ENCODE peak calls at places on chromosomes 7 and 10, in four cellular contexts. W, R, A and G are unnamed samples.

GRCh38 chr7:149748223-149748874 is 25.0 kb downstream of the ZNF467 start:
- DNase-seq in W (no peak), R (peak), A (no peak), G (no peak)

GRCh38 chr10:77698267-77698932 is 60.8 kb upstream of the KCNMA1 start:
- DNase-seq in R (no peak), A (no peak), W (no peak), G (no peak)

GRCh38 chr7:95886501-95887090 is 114.2 kb downstream of the DYNC1I1 start:
- DNase-seq in A (no peak), R (peak), W (no peak), G (no peak)

GRCh38 chr7:98211221-98211675 is at the start of gene BHLHA15:
- DNase-seq in R (no peak), A (no peak), W (no peak), G (no peak)

GRCh38 chr7:82163586-82163985 is 280.0 kb downstream of the CACNA2D1 start:
- DNase-seq in W (no peak), A (no peak), R (no peak), G (no peak)

GRCh38 chr7:70678621-70679251 is 453.2 kb upstream of the GALNT17 start:
- DNase-seq in R (peak), A (no peak), W (no peak), G (peak)

GRCh38 chr7:3859436-3859835 is 558.4 kb downstream of the SDK1 start:
- DNase-seq in A (no peak), R (no peak), W (no peak), G (no peak)

GRCh38 chr7:133217805-133218204 is 35.1 kb upstream of the EXOC4 start:
- DNase-seq in W (no peak), R (no peak), A (no peak), G (no peak)

GRCh38 chr7:129438839-129439640 is 4.8 kb downstream of the STRIP2 start:
- DNase-seq in R (peak), W (no peak), A (no peak), G (peak)

GRCh38 chr10:99329238-99329890 is at the start of gene CNNM1:
- DNase-seq in R (no peak), A (peak), W (peak), G (no peak)

GRCh38 chr7:98296833-98297232 is 15.3 kb downstream of the BRI3 start:
- DNase-seq in R (no peak), A (no peak), W (peak), G (no peak)

GRCh38 chr10:46549171-46550075 is 7.0 kb downstream of the GPRIN2 start:
- DNase-seq in W (peak), R (no peak), A (no peak), G (no peak)

GRCh38 chr7:51152801-51153200 is 163.8 kb downstream of the COBL start:
- DNase-seq in A (no peak), W (no peak), R (no peak), G (no peak)

GRCh38 chr10:129049501-129049900 is 417.5 kb upstream of the MGMT start:
- DNase-seq in A (no peak), R (no peak), W (no peak), G (no peak)

GRCh38 chr7:43211276-43211675 is 98.8 kb downstream of the HECW1 start:
- DNase-seq in A (no peak), W (no peak), R (no peak), G (no peak)

GRCh38 chr7:231030-231857 is 38.9 kb downstream of the FAM20C start:
- DNase-seq in R (no peak), W (no peak), A (no peak), G (no peak)
- TF ChIP-seq CTCF in R (peak), W (no peak), A (no peak), G (peak)

GRCh38 chr10:133420579-133420978 is 3.8 kb downstream of the SPRN start:
- DNase-seq in A (no peak), R (no peak), W (no peak), G (no peak)

GRCh38 chr10:133420028-133420427 is 4.4 kb downstream of the SPRN start:
- DNase-seq in W (no peak), A (no peak), R (no peak), G (no peak)

GRCh38 chr10:133421336-133422222 is 2.8 kb downstream of the SPRN start:
- DNase-seq in W (no peak), R (no peak), A (no peak), G (no peak)

GRCh38 chr10:133422223-133422820 is 2.1 kb downstream of the SPRN start:
- DNase-seq in A (no peak), W (no peak), R (no peak), G (no peak)

GRCh38 chr10:133422821-133423771 is 1.3 kb downstream of the SPRN start:
- DNase-seq in W (no peak), R (no peak), A (no peak), G (no peak)
- H3K4me3 ChIP-seq in W (no peak), R (no peak), A (no peak), G (no peak)

GRCh38 chr7:47572101-47572460 is 9.8 kb downstream of the TNS3 start:
- DNase-seq in A (no peak), W (peak), R (no peak), G (no peak)

GRCh38 chr7:47573758-47574472 is 8.0 kb downstream of the TNS3 start:
- DNase-seq in R (peak), W (no peak), A (peak), G (peak)

GRCh38 chr7:47574473-47575328 is 7.2 kb downstream of the TNS3 start:
- DNase-seq in W (peak), R (no peak), A (no peak), G (no peak)

GRCh38 chr7:47571355-47572100 is 10.4 kb downstream of the TNS3 start:
- DNase-seq in W (peak), A (peak), R (peak), G (peak)

GRCh38 chr7:47572939-47573757 is 8.8 kb downstream of the TNS3 start:
- DNase-seq in A (no peak), R (no peak), W (no peak), G (no peak)
- TF ChIP-seq CTCF in A (no peak), R (no peak), W (no peak), G (no peak)

GRCh38 chr7:116213361-116214155 is 3.2 kb downstream of the TES start:
- DNase-seq in R (peak), A (no peak), W (peak), G (peak)
- H3K4me3 ChIP-seq in R (peak), A (no peak), W (no peak), G (no peak)

GRCh38 chr10:22852712-22853353 is 75.0 kb upstream of the ARMC3 start:
- DNase-seq in R (no peak), W (no peak), A (no peak), G (no peak)

GRCh38 chr10:22851865-22852239 is 76.0 kb upstream of the ARMC3 start:
- DNase-seq in W (no peak), R (no peak), A (no peak), G (no peak)

GRCh38 chr10:22856444-22857074 is 71.3 kb upstream of the ARMC3 start:
- DNase-seq in R (no peak), A (no peak), W (no peak), G (no peak)

GRCh38 chr10:22853906-22854447 is 73.9 kb upstream of the ARMC3 start:
- DNase-seq in R (no peak), A (no peak), W (no peak), G (peak)

DNA sequence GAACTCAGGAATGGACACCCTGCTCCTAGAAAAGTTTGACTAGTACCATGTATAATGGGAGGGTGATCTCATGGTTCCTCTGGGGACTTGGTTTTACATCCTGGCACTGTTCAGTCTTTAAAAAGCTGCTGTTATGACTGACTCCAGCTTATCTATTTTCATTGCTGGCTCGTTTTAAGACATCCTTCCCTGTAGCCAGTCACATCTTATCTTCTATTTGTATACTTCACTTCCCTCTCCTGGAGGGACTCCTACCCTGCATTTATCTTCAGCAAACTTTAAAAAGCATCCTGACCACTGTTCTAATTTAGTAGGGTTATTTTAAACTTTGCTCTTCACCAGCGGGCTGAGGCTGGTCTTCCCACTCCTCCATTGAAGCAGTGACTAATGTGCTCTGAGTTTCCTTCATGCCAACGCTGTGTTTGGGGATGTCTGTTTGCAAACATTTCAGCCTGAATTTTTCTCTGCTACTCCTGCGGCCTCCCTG is 72.9 kb upstream of the ARMC3 start:
- DNase-seq in R (peak), A (no peak), W (no peak), G (peak)
- TF ChIP-seq CTCF in R (peak), A (no peak), W (no peak), G (peak)

DNA sequence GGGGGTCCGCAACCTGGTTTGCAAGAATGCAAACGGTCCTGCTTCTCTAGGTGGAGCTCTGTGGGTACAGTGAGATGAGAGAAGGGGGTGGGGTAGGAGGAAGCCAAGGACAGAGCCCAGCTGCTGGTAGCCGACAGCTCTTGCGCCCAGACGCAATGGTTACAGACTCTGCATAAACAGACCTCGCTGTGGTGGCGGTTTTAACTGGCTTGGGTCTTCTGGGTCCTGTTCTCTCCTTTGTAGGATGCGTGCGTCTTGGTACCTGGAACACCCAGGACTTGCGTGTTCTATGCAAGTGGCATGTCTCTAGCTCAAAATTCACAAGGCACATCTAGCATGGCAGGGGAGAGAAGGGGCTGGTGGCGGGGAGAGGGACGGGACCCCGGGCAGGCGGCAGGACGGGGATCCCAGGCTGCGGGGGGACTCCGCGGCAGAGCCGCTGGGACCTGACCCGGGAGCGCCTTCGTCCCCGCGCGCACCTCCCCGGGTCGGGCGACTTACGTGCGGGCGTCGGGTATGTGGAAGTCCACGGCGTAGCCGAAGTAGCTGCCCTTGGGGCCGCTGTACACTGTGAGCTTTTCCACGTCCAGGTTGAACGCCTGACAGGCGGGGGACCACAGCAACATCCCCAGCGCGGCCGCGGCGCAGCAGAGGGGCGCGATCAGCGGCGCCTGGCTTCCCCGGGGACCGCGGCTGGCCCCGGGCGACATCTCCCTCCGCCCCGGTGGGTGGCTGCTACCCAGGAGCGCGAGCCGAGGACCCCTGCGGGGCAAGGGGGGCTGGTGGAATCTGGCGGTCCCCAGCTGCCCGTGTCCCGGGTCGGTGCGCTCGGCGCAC is 442 bp downstream of the ITGA8 start:
- DNase-seq in R (no peak), A (no peak), W (peak), G (peak)
- H3K4me3 ChIP-seq in R (no peak), A (peak), W (peak), G (peak)